ENCODE peak calls at places on chromosomes 16 and 17, in four cellular contexts. G is tibial nerve, M is cardiac muscle cell, B is tibial artery. O is an unnamed sample. For H3K27me3, the result is how much of the 10 kb centered on the place peaks cover.

GRCh38 chr16:88685156-88686061 is 898 bp downstream of the SNAI3 start:
- DNase-seq in G (no peak), M (no peak), B (no peak), O (no peak)

GRCh38 chr16:50368410-50369132 is at the start of gene BRD7:
- DNase-seq in G (peak), M (peak), B (peak), O (no peak)

GRCh38 chr16:11966173-11966572 is 1.2 kb downstream of the TNFRSF17 start:
- DNase-seq in G (no peak), M (no peak), B (no peak), O (no peak)

GRCh38 chr16:87360862-87361610 is 22.5 kb downstream of the FBXO31 start:
- DNase-seq in G (no peak), M (no peak), B (no peak), O (no peak)

GRCh38 chr16:16887193-16887592 is 508.3 kb downstream of the NPIPA7 start:
- DNase-seq in G (no peak), M (no peak), B (no peak), O (no peak)

GRCh38 chr16:57299009-57299718 is 14.7 kb upstream of the PLLP start:
- DNase-seq in G (no peak), M (no peak), B (peak), O (peak)

GRCh38 chr17:74280093-74280513 is 6.1 kb downstream of the DNAI2 start:
- DNase-seq in G (no peak), M (no peak), B (no peak), O (no peak)

GRCh38 chr17:32815460-32815859 is 61.5 kb downstream of the MYO1D start:
- DNase-seq in G (no peak), M (no peak), B (no peak), O (no peak)

GRCh38 chr17:76540381-76541300 is 797 bp downstream of the PRCD start:
- DNase-seq in G (peak), M (peak), B (peak), O (peak)

GRCh38 chr16:63612462-63613227 is 1509.2 kb downstream of the CDH11 start:
- DNase-seq in G (no peak), M (no peak), B (no peak), O (no peak)

GRCh38 chr17:19768046-19768782 is 20.1 kb upstream of the ALDH3A1 start:
- DNase-seq in G (no peak), M (no peak), B (no peak), O (no peak)

GRCh38 chr17:62140836-62141235 is 75.8 kb upstream of the MED13 start:
- DNase-seq in G (no peak), M (no peak), B (no peak), O (no peak)

GRCh38 chr17:68733241-68734176 is 132.3 kb upstream of the FAM20A start:
- DNase-seq in G (no peak), M (peak), B (peak), O (no peak)

GRCh38 chr17:40901981-40902862 is 17.2 kb upstream of the KRT20 start:
- DNase-seq in G (no peak), M (no peak), B (no peak), O (peak)

GRCh38 chr16:17743578-17743977 is 272.8 kb upstream of the XYLT1 start:
- DNase-seq in G (no peak), M (no peak), B (no peak), O (no peak)

GRCh38 chr17:75380315-75380714 is 25.2 kb downstream of the GRB2 start:
- DNase-seq in G (no peak), M (no peak), B (no peak), O (no peak)
- TF ChIP-seq CTCF in G (no peak), M (no peak), B (no peak), O (no peak)

GRCh38 chr16:23862556-23862955 is 26.8 kb downstream of the PRKCB start:
- DNase-seq in G (no peak), M (no peak), B (no peak), O (no peak)
- H3K27me3 ChIP-seq in G (under half), M (under half), B (under half), O (under half)

DNA sequence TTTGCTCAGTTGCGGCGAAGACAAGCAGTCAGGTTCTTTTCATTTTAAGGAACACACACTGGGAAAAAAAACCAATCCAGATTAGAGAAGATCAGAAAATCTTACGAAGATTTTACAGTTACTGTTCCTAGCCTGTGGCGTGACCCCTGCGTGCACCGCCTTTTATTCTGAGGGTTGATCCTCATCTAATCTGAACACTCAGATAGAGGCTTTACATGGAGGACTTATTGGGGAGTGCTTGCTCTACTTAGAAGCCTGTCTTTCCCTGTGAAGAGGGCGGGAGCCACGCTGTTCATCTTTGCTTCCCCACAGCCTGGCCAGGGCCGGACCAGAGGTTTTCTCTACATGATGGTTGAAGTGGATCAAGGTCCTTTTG is 1.4 kb downstream of the TBC1D24 start:
- DNase-seq in G (no peak), M (no peak), B (no peak), O (no peak)
- H3K4me3 ChIP-seq in G (no peak), M (no peak), B (no peak), O (no peak)

GRCh38 chr17:58276423-58276822 is 4.3 kb downstream of the MPO start:
- DNase-seq in G (no peak), M (no peak), B (no peak), O (no peak)

GRCh38 chr17:58277726-58278595 is 2.8 kb downstream of the MPO start:
- DNase-seq in G (no peak), M (no peak), B (no peak), O (no peak)

GRCh38 chr17:58275417-58275816 is 5.3 kb downstream of the MPO start:
- DNase-seq in G (no peak), M (no peak), B (no peak), O (no peak)

GRCh38 chr17:58278661-58279015 is 2.1 kb downstream of the MPO start:
- DNase-seq in G (no peak), M (no peak), B (no peak), O (no peak)

DNA sequence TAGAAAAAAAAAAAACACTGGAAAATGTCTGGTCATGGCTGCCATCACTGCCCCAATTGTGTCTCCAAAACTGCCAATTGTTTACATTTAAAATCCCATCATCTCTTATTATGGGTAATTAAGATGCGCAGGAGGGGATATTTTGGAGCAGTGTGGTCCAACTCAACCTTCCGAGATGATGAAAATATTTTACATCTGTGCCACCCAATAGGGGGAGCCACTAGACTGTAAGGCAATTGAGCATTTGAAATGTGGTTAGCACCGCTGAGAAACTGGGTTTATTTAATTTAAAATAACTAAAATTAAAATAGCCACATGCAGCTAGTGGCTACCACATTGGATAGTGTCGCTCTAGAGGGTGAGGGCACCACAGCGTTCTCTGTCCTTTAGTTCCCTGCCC is 3.6 kb downstream of the MPO start:
- DNase-seq in G (no peak), M (no peak), B (no peak), O (no peak)
- TF ChIP-seq CTCF in G (no peak), M (peak), B (no peak), O (peak)

DNA sequence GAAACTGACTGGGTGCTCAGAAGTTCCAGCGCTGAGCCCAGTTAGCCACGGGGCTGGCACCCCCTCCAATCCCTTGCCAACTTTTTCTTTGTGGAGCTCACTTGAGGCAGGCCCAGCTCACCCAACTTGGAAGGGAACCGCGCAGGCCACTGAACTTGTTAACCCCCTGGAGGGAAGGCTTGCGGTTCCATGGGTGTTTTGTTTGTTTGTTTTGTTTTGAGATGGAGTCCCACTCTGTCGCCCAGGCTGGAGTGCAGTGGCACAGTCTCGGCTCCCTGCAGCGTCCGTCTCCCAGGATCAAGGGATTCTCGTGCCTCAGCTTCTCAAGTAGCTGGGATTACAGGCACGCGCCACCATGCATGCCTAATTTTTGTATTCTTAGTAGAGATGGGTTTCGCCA is 34.1 kb upstream of the NDRG4 start:
- DNase-seq in G (no peak), M (no peak), B (no peak), O (no peak)
- H3K27me3 ChIP-seq in G (under half), M (under half), B (half or more), O (under half)

DNA sequence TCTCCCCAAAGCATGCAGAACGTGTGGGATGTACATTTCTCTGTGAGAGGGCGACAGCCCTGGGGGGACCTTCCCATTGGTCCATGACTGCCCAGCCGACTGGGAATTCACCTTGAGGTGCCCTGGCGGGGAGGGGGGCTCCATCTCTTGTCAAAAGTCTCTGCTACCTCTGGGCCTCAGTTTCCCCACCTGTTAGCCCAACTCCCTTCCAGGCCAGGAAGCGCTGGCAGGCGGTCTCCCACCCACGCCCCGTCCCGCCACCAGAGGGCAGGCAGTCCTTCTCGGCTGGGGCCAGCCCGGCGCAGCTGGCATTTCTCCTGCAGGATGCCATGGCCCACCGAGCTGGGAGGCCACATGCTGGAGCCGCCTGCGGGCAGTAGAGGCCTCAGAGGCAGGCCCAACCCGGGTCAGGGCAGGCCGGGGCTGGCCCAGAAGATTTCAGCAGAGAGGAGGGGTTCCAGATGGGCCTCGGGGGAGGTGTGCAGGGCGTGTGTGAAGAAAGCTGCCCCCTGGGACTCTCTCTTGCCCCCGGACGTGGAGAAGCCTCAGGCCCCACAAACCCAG is 16.6 kb downstream of the CD7 start:
- DNase-seq in G (no peak), M (peak), B (no peak), O (no peak)
- H3K4me3 ChIP-seq in G (no peak), M (no peak), B (no peak), O (no peak)

GRCh38 chr16:29805232-29806095 is 865 bp upstream of the MAZ start:
- DNase-seq in G (peak), M (peak), B (peak), O (peak)
- TF ChIP-seq CTCF in G (peak), M (no peak), B (peak), O (no peak)

GRCh38 chr17:13047016-13047415 is 29.2 kb upstream of the ELAC2 start:
- DNase-seq in G (no peak), M (no peak), B (no peak), O (no peak)

GRCh38 chr17:13038931-13039665 is 21.3 kb upstream of the ELAC2 start:
- DNase-seq in G (no peak), M (no peak), B (no peak), O (no peak)

GRCh38 chr17:13046361-13046760 is 28.5 kb upstream of the ELAC2 start:
- DNase-seq in G (no peak), M (no peak), B (no peak), O (no peak)

DNA sequence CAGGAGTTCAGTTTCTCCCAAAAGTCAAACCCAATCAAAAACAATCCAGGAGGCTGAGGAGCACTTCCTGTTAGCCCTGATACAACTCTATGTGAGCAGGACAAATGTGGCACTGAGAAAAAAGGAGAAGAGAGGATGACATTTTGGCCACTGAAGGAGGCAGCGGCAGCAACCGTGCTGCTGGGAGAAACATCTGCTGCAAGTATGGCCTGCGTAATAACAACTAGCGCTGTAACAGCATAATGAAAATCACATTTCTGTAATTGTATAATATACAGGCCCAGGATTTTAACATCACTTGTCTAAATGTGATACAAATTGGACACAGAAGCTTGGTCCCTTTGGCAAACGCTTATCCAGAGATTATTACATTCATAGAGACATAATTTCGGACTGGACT is 26.9 kb upstream of the ELAC2 start:
- DNase-seq in G (no peak), M (no peak), B (no peak), O (no peak)
- H3K27me3 ChIP-seq in G (under half), M (under half), B (half or more), O (under half)

GRCh38 chr17:39626171-39626670 is 531 bp upstream of the PPP1R1B start:
- DNase-seq in G (no peak), M (no peak), B (no peak), O (no peak)
- H3K4me3 ChIP-seq in G (no peak), M (no peak), B (no peak), O (no peak)